ENCODE peak calls at places on chromosomes 4 and X, in five cellular contexts. One of them, this sample, is unnamed.
A peak's percentile ranks its signal among the peaks of the same experiment; 100 is the strongest.

GRCh38 chr4:68466751-68467150 is 19.5 kb downstream of the TMPRSS11E start:
- DNase-seq in adipocyte: no peak
- DNase-seq in germinal center: no peak
- DNase-seq in stimulated activated CD8-positive, alpha-beta memory T cell treated with anti-CD3 and anti-CD28 coated beads, Interleukin-15, amount 100 ng/mL, for 24 hours: no peak
- DNase-seq in activated gamma-delta T cell treated with Interleukin-2 at 50 U/mL for 16 hours: no peak
- DNase-seq in this sample: no peak

GRCh38 chrX:20361081-20361889 is 94.6 kb upstream of the RPS6KA3 start:
- DNase-seq in stimulated activated CD8-positive, alpha-beta memory T cell treated with anti-CD3 and anti-CD28 coated beads, Interleukin-15, amount 100 ng/mL, for 24 hours: no peak
- DNase-seq in germinal center: no peak
- DNase-seq in adipocyte: peak; percentile 59
- DNase-seq in activated gamma-delta T cell treated with Interleukin-2 at 50 U/mL for 16 hours: no peak
- DNase-seq in this sample: no peak

GRCh38 chrX:74535211-74535621 is 79.2 kb downstream of the RLIM start:
- DNase-seq in activated gamma-delta T cell treated with Interleukin-2 at 50 U/mL for 16 hours: no peak
- DNase-seq in germinal center: peak; percentile 22
- DNase-seq in stimulated activated CD8-positive, alpha-beta memory T cell treated with anti-CD3 and anti-CD28 coated beads, Interleukin-15, amount 100 ng/mL, for 24 hours: no peak
- DNase-seq in adipocyte: peak; percentile 67
- DNase-seq in this sample: no peak

GRCh38 chr4:86896596-86896995 is 4.4 kb upstream of the C4orf36 start:
- DNase-seq in germinal center: no peak
- DNase-seq in stimulated activated CD8-positive, alpha-beta memory T cell treated with anti-CD3 and anti-CD28 coated beads, Interleukin-15, amount 100 ng/mL, for 24 hours: no peak
- DNase-seq in adipocyte: no peak
- DNase-seq in activated gamma-delta T cell treated with Interleukin-2 at 50 U/mL for 16 hours: no peak
- DNase-seq in this sample: no peak

GRCh38 chr4:31234494-31234893 is 514.3 kb downstream of the PCDH7 start:
- DNase-seq in stimulated activated CD8-positive, alpha-beta memory T cell treated with anti-CD3 and anti-CD28 coated beads, Interleukin-15, amount 100 ng/mL, for 24 hours: no peak
- DNase-seq in activated gamma-delta T cell treated with Interleukin-2 at 50 U/mL for 16 hours: no peak
- DNase-seq in adipocyte: no peak
- DNase-seq in germinal center: no peak
- DNase-seq in this sample: no peak

GRCh38 chrX:31331045-31331444 is 259.2 kb upstream of the FTHL17 start:
- DNase-seq in germinal center: no peak
- DNase-seq in activated gamma-delta T cell treated with Interleukin-2 at 50 U/mL for 16 hours: no peak
- DNase-seq in adipocyte: no peak
- DNase-seq in stimulated activated CD8-positive, alpha-beta memory T cell treated with anti-CD3 and anti-CD28 coated beads, Interleukin-15, amount 100 ng/mL, for 24 hours: no peak
- DNase-seq in this sample: no peak

GRCh38 chr4:186554485-186554884 is 882 bp downstream of the MTNR1A start:
- DNase-seq in adipocyte: peak; percentile 25
- DNase-seq in activated gamma-delta T cell treated with Interleukin-2 at 50 U/mL for 16 hours: no peak
- DNase-seq in germinal center: no peak
- DNase-seq in stimulated activated CD8-positive, alpha-beta memory T cell treated with anti-CD3 and anti-CD28 coated beads, Interleukin-15, amount 100 ng/mL, for 24 hours: no peak
- DNase-seq in this sample: no peak

GRCh38 chr4:100827756-100828155 is 309.9 kb upstream of the EMCN start:
- DNase-seq in adipocyte: no peak
- DNase-seq in activated gamma-delta T cell treated with Interleukin-2 at 50 U/mL for 16 hours: no peak
- DNase-seq in germinal center: no peak
- DNase-seq in stimulated activated CD8-positive, alpha-beta memory T cell treated with anti-CD3 and anti-CD28 coated beads, Interleukin-15, amount 100 ng/mL, for 24 hours: no peak
- DNase-seq in this sample: no peak

GRCh38 chrX:25600776-25601175 is 537.4 kb upstream of the MAGEB18 start:
- DNase-seq in activated gamma-delta T cell treated with Interleukin-2 at 50 U/mL for 16 hours: no peak
- DNase-seq in germinal center: no peak
- DNase-seq in adipocyte: no peak
- DNase-seq in stimulated activated CD8-positive, alpha-beta memory T cell treated with anti-CD3 and anti-CD28 coated beads, Interleukin-15, amount 100 ng/mL, for 24 hours: no peak
- DNase-seq in this sample: no peak

GRCh38 chr4:133585323-133585722 is 436.2 kb downstream of the PCDH10 start:
- DNase-seq in stimulated activated CD8-positive, alpha-beta memory T cell treated with anti-CD3 and anti-CD28 coated beads, Interleukin-15, amount 100 ng/mL, for 24 hours: no peak
- DNase-seq in activated gamma-delta T cell treated with Interleukin-2 at 50 U/mL for 16 hours: no peak
- DNase-seq in adipocyte: no peak
- DNase-seq in germinal center: no peak
- DNase-seq in this sample: no peak

GRCh38 chr4:2813446-2814405 is 20.8 kb downstream of the SH3BP2 start:
- DNase-seq in stimulated activated CD8-positive, alpha-beta memory T cell treated with anti-CD3 and anti-CD28 coated beads, Interleukin-15, amount 100 ng/mL, for 24 hours: no peak
- DNase-seq in activated gamma-delta T cell treated with Interleukin-2 at 50 U/mL for 16 hours: no peak
- DNase-seq in germinal center: no peak
- DNase-seq in adipocyte: no peak
- DNase-seq in this sample: no peak

GRCh38 chrX:87236836-87237235 is 280.8 kb upstream of the KLHL4 start:
- DNase-seq in activated gamma-delta T cell treated with Interleukin-2 at 50 U/mL for 16 hours: no peak
- DNase-seq in stimulated activated CD8-positive, alpha-beta memory T cell treated with anti-CD3 and anti-CD28 coated beads, Interleukin-15, amount 100 ng/mL, for 24 hours: no peak
- DNase-seq in adipocyte: no peak
- DNase-seq in germinal center: no peak
- DNase-seq in this sample: no peak

GRCh38 chr4:56048621-56049427 is 100.1 kb downstream of the CEP135 start:
- DNase-seq in stimulated activated CD8-positive, alpha-beta memory T cell treated with anti-CD3 and anti-CD28 coated beads, Interleukin-15, amount 100 ng/mL, for 24 hours: no peak
- DNase-seq in germinal center: peak; percentile 77
- DNase-seq in adipocyte: peak; percentile 81
- DNase-seq in activated gamma-delta T cell treated with Interleukin-2 at 50 U/mL for 16 hours: no peak
- DNase-seq in this sample: peak; percentile 92

GRCh38 chr4:126604273-126604867 is 1028.4 kb upstream of the INTU start:
- DNase-seq in germinal center: no peak
- DNase-seq in stimulated activated CD8-positive, alpha-beta memory T cell treated with anti-CD3 and anti-CD28 coated beads, Interleukin-15, amount 100 ng/mL, for 24 hours: no peak
- DNase-seq in activated gamma-delta T cell treated with Interleukin-2 at 50 U/mL for 16 hours: no peak
- DNase-seq in adipocyte: peak; percentile 78
- DNase-seq in this sample: no peak

GRCh38 chrX:51456246-51456645 is 40.1 kb downstream of the NUDT11 start:
- DNase-seq in germinal center: no peak
- DNase-seq in adipocyte: no peak
- DNase-seq in stimulated activated CD8-positive, alpha-beta memory T cell treated with anti-CD3 and anti-CD28 coated beads, Interleukin-15, amount 100 ng/mL, for 24 hours: no peak
- DNase-seq in activated gamma-delta T cell treated with Interleukin-2 at 50 U/mL for 16 hours: no peak
- DNase-seq in this sample: no peak

GRCh38 chr4:17418010-17418409 is 93.9 kb downstream of the QDPR start:
- DNase-seq in germinal center: no peak
- DNase-seq in adipocyte: no peak
- DNase-seq in stimulated activated CD8-positive, alpha-beta memory T cell treated with anti-CD3 and anti-CD28 coated beads, Interleukin-15, amount 100 ng/mL, for 24 hours: no peak
- DNase-seq in activated gamma-delta T cell treated with Interleukin-2 at 50 U/mL for 16 hours: no peak
- DNase-seq in this sample: no peak

GRCh38 chr4:87843936-87844335 is 11.2 kb downstream of the MEPE start:
- DNase-seq in activated gamma-delta T cell treated with Interleukin-2 at 50 U/mL for 16 hours: no peak
- DNase-seq in stimulated activated CD8-positive, alpha-beta memory T cell treated with anti-CD3 and anti-CD28 coated beads, Interleukin-15, amount 100 ng/mL, for 24 hours: no peak
- DNase-seq in adipocyte: peak; percentile 49
- DNase-seq in germinal center: no peak
- DNase-seq in this sample: no peak

GRCh38 chrX:39599339-39599738 is 498.4 kb downstream of the BCOR start:
- DNase-seq in germinal center: no peak
- DNase-seq in adipocyte: no peak
- DNase-seq in stimulated activated CD8-positive, alpha-beta memory T cell treated with anti-CD3 and anti-CD28 coated beads, Interleukin-15, amount 100 ng/mL, for 24 hours: no peak
- DNase-seq in activated gamma-delta T cell treated with Interleukin-2 at 50 U/mL for 16 hours: no peak
- DNase-seq in this sample: no peak

GRCh38 chr4:30789219-30789671 is 69.1 kb downstream of the PCDH7 start:
- DNase-seq in stimulated activated CD8-positive, alpha-beta memory T cell treated with anti-CD3 and anti-CD28 coated beads, Interleukin-15, amount 100 ng/mL, for 24 hours: no peak
- DNase-seq in activated gamma-delta T cell treated with Interleukin-2 at 50 U/mL for 16 hours: no peak
- DNase-seq in germinal center: no peak
- DNase-seq in adipocyte: peak; percentile 25
- DNase-seq in this sample: no peak

GRCh38 chr4:55854132-55854531 is 684 bp downstream of the EXOC1 start:
- DNase-seq in germinal center: peak; percentile 3
- DNase-seq in stimulated activated CD8-positive, alpha-beta memory T cell treated with anti-CD3 and anti-CD28 coated beads, Interleukin-15, amount 100 ng/mL, for 24 hours: no peak
- DNase-seq in activated gamma-delta T cell treated with Interleukin-2 at 50 U/mL for 16 hours: no peak
- DNase-seq in adipocyte: peak; percentile 29
- DNase-seq in this sample: no peak

GRCh38 chr4:147117400-147117799 is 171.7 kb upstream of the TTC29 start:
- DNase-seq in adipocyte: no peak
- DNase-seq in germinal center: no peak
- DNase-seq in stimulated activated CD8-positive, alpha-beta memory T cell treated with anti-CD3 and anti-CD28 coated beads, Interleukin-15, amount 100 ng/mL, for 24 hours: no peak
- DNase-seq in activated gamma-delta T cell treated with Interleukin-2 at 50 U/mL for 16 hours: no peak
- DNase-seq in this sample: no peak

GRCh38 chrX:31423575-31424284 is 351.9 kb upstream of the FTHL17 start:
- DNase-seq in activated gamma-delta T cell treated with Interleukin-2 at 50 U/mL for 16 hours: no peak
- DNase-seq in germinal center: peak; percentile 8
- DNase-seq in adipocyte: peak; percentile 73
- DNase-seq in stimulated activated CD8-positive, alpha-beta memory T cell treated with anti-CD3 and anti-CD28 coated beads, Interleukin-15, amount 100 ng/mL, for 24 hours: no peak
- DNase-seq in this sample: no peak

GRCh38 chr4:123587983-123588494 is 191.4 kb downstream of the SPRY1 start:
- DNase-seq in adipocyte: peak; percentile 93
- DNase-seq in germinal center: no peak
- DNase-seq in stimulated activated CD8-positive, alpha-beta memory T cell treated with anti-CD3 and anti-CD28 coated beads, Interleukin-15, amount 100 ng/mL, for 24 hours: no peak
- DNase-seq in activated gamma-delta T cell treated with Interleukin-2 at 50 U/mL for 16 hours: no peak
- DNase-seq in this sample: no peak

GRCh38 chr4:69546121-69546520 is 50.4 kb upstream of the UGT2B4 start:
- DNase-seq in activated gamma-delta T cell treated with Interleukin-2 at 50 U/mL for 16 hours: no peak
- DNase-seq in germinal center: no peak
- DNase-seq in adipocyte: no peak
- DNase-seq in stimulated activated CD8-positive, alpha-beta memory T cell treated with anti-CD3 and anti-CD28 coated beads, Interleukin-15, amount 100 ng/mL, for 24 hours: no peak
- DNase-seq in this sample: no peak

GRCh38 chr4:99352602-99353580 is at the start of gene ADH1C:
- DNase-seq in germinal center: no peak
- DNase-seq in stimulated activated CD8-positive, alpha-beta memory T cell treated with anti-CD3 and anti-CD28 coated beads, Interleukin-15, amount 100 ng/mL, for 24 hours: no peak
- DNase-seq in adipocyte: no peak
- DNase-seq in activated gamma-delta T cell treated with Interleukin-2 at 50 U/mL for 16 hours: no peak
- DNase-seq in this sample: peak; percentile 46

GRCh38 chr4:185570727-185571126 is 35.4 kb upstream of the PDLIM3 start:
- DNase-seq in adipocyte: no peak
- DNase-seq in stimulated activated CD8-positive, alpha-beta memory T cell treated with anti-CD3 and anti-CD28 coated beads, Interleukin-15, amount 100 ng/mL, for 24 hours: no peak
- DNase-seq in germinal center: no peak
- DNase-seq in activated gamma-delta T cell treated with Interleukin-2 at 50 U/mL for 16 hours: no peak
- DNase-seq in this sample: no peak

GRCh38 chrX:130529531-130529930 is 127.7 kb downstream of the RBMX2 start:
- DNase-seq in adipocyte: no peak
- DNase-seq in stimulated activated CD8-positive, alpha-beta memory T cell treated with anti-CD3 and anti-CD28 coated beads, Interleukin-15, amount 100 ng/mL, for 24 hours: no peak
- DNase-seq in activated gamma-delta T cell treated with Interleukin-2 at 50 U/mL for 16 hours: no peak
- DNase-seq in germinal center: no peak
- DNase-seq in this sample: peak; percentile 52

GRCh38 chrX:149272690-149273463 is 232.2 kb downstream of the IDS start:
- DNase-seq in activated gamma-delta T cell treated with Interleukin-2 at 50 U/mL for 16 hours: no peak
- DNase-seq in germinal center: no peak
- DNase-seq in adipocyte: no peak
- DNase-seq in stimulated activated CD8-positive, alpha-beta memory T cell treated with anti-CD3 and anti-CD28 coated beads, Interleukin-15, amount 100 ng/mL, for 24 hours: no peak
- DNase-seq in this sample: no peak

GRCh38 chrX:136497556-136498048 is at the start of gene HTATSF1:
- DNase-seq in germinal center: peak; percentile 2
- DNase-seq in stimulated activated CD8-positive, alpha-beta memory T cell treated with anti-CD3 and anti-CD28 coated beads, Interleukin-15, amount 100 ng/mL, for 24 hours: no peak
- DNase-seq in activated gamma-delta T cell treated with Interleukin-2 at 50 U/mL for 16 hours: no peak
- DNase-seq in adipocyte: no peak
- DNase-seq in this sample: no peak

GRCh38 chr4:184416913-184417734 is 57.2 kb downstream of the IRF2 start:
- DNase-seq in germinal center: peak; percentile 61
- DNase-seq in stimulated activated CD8-positive, alpha-beta memory T cell treated with anti-CD3 and anti-CD28 coated beads, Interleukin-15, amount 100 ng/mL, for 24 hours: no peak
- DNase-seq in adipocyte: no peak
- DNase-seq in activated gamma-delta T cell treated with Interleukin-2 at 50 U/mL for 16 hours: peak; percentile 17
- DNase-seq in this sample: no peak

GRCh38 chr4:100588076-100588475 is 70.3 kb upstream of the EMCN start:
- DNase-seq in germinal center: no peak
- DNase-seq in activated gamma-delta T cell treated with Interleukin-2 at 50 U/mL for 16 hours: no peak
- DNase-seq in adipocyte: peak; percentile 40
- DNase-seq in stimulated activated CD8-positive, alpha-beta memory T cell treated with anti-CD3 and anti-CD28 coated beads, Interleukin-15, amount 100 ng/mL, for 24 hours: no peak
- DNase-seq in this sample: no peak

GRCh38 chrX:30150196-30150895 is 65.0 kb upstream of the MAGEB2 start:
- DNase-seq in stimulated activated CD8-positive, alpha-beta memory T cell treated with anti-CD3 and anti-CD28 coated beads, Interleukin-15, amount 100 ng/mL, for 24 hours: no peak
- DNase-seq in germinal center: no peak
- DNase-seq in adipocyte: no peak
- DNase-seq in activated gamma-delta T cell treated with Interleukin-2 at 50 U/mL for 16 hours: no peak
- DNase-seq in this sample: no peak

GRCh38 chr4:73259552-73260140 is 1.0 kb upstream of the ANKRD17 start:
- DNase-seq in germinal center: no peak
- DNase-seq in activated gamma-delta T cell treated with Interleukin-2 at 50 U/mL for 16 hours: no peak
- DNase-seq in stimulated activated CD8-positive, alpha-beta memory T cell treated with anti-CD3 and anti-CD28 coated beads, Interleukin-15, amount 100 ng/mL, for 24 hours: no peak
- DNase-seq in adipocyte: peak; percentile 67
- DNase-seq in this sample: no peak

This sample was measured in osteoblast.